ENCODE peak calls at places on chromosomes 12 and 14, in five cellular contexts. Y is Karpas-422; V is CD4-positive, CD25-positive, alpha-beta regulatory T cell; U is tibial nerve; K is mammary epithelial cell. S is an unnamed sample.

GRCh38 chr12:6563448-6564050 is 4.5 kb downstream of the NOP2 start:
- DNase-seq in K (peak; percentile 28), U (peak; percentile 61), Y (peak; percentile 82), V (peak; percentile 66), S (no peak)

GRCh38 chr14:93946104-93946503 is 19.0 kb downstream of the FAM181A start:
- DNase-seq in U (no peak), K (no peak), Y (no peak), V (no peak), S (no peak)

GRCh38 chr12:45278447-45278846 is 62.6 kb downstream of the ANO6 start:
- DNase-seq in K (no peak), V (no peak), Y (no peak), U (no peak), S (no peak)

GRCh38 chr12:26195641-26196423 is 459 bp downstream of the SSPN start:
- DNase-seq in V (no peak), K (peak; percentile 70), U (peak; percentile 34), Y (no peak), S (peak; percentile 23)

GRCh38 chr14:20530771-20531571 is 25.6 kb downstream of the RNASE10 start:
- DNase-seq in V (peak; percentile 81), K (peak; percentile 58), Y (peak; percentile 94), U (peak; percentile 92), S (peak; percentile 13)

GRCh38 chr12:109477185-109477962 is at the start of the genes KCTD10 and UBE3B:
- DNase-seq in V (peak; percentile 94), U (peak; percentile 80), Y (peak; percentile 96), K (peak; percentile 84), S (peak; percentile 94)

GRCh38 chr14:41922014-41922413 is 315.3 kb downstream of the LRFN5 start:
- DNase-seq in K (no peak), U (no peak), Y (no peak), V (no peak), S (no peak)

GRCh38 chr14:101925152-101925551 is 39.2 kb upstream of the DYNC1H1 start:
- DNase-seq in Y (no peak), K (no peak), V (no peak), U (no peak), S (no peak)

GRCh38 chr14:99351166-99352007 is 79.4 kb upstream of the BCL11B start:
- DNase-seq in U (no peak), K (no peak), V (no peak), Y (peak; percentile 71), S (no peak)

GRCh38 chr12:125079943-125080645 is 14.9 kb downstream of the AACS start:
- DNase-seq in U (peak; percentile 55), V (no peak), K (no peak), Y (no peak), S (no peak)

GRCh38 chr14:77989441-77989891 is 180.7 kb upstream of the NRXN3 start:
- DNase-seq in U (no peak), Y (no peak), V (no peak), K (no peak), S (no peak)

GRCh38 chr14:22482782-22483553 is 106.1 kb downstream of the DAD1 start:
- DNase-seq in Y (no peak), U (no peak), V (no peak), K (no peak), S (no peak)

GRCh38 chr14:62322216-62322615 is 560.0 kb downstream of the SNAPC1 start:
- DNase-seq in K (no peak), Y (no peak), V (no peak), U (no peak), S (no peak)

GRCh38 chr14:104252256-104253215 is 114.1 kb downstream of the KIF26A start:
- DNase-seq in K (no peak), U (no peak), V (no peak), Y (no peak), S (no peak)

GRCh38 chr12:15662303-15662980 is 126.7 kb downstream of the EPS8 start:
- DNase-seq in K (peak; percentile 93), U (no peak), Y (no peak), V (no peak), S (no peak)

GRCh38 chr14:101362529-101363260 is 198.6 kb upstream of the DIO3 start:
- DNase-seq in U (no peak), V (no peak), K (no peak), Y (no peak), S (no peak)

GRCh38 chr12:104138747-104139186 is 757 bp upstream of the NFYB start:
- DNase-seq in Y (no peak), K (no peak), U (no peak), V (no peak), S (no peak)

GRCh38 chr12:95701275-95701674 is 89.3 kb downstream of the NTN4 start:
- DNase-seq in K (no peak), U (no peak), V (no peak), Y (peak; percentile 47), S (no peak)

GRCh38 chr14:75513911-75514672 is 8.2 kb upstream of the BATF start:
- DNase-seq in V (peak; percentile 73), Y (no peak), U (no peak), K (no peak), S (peak; percentile 73)

GRCh38 chr14:105180598-105181528 is at the start of gene NUDT14:
- DNase-seq in K (peak; percentile 68), V (peak; percentile 68), Y (peak; percentile 86), U (peak; percentile 33), S (peak; percentile 70)

GRCh38 chr12:19841451-19841850 is 402.2 kb downstream of the AEBP2 start:
- DNase-seq in Y (no peak), U (no peak), K (no peak), V (no peak), S (no peak)

GRCh38 chr14:56065621-56066295 is 52.5 kb upstream of the PELI2 start:
- DNase-seq in Y (no peak), V (no peak), K (no peak), U (no peak), S (no peak)

GRCh38 chr12:92136883-92137582 is 8.6 kb downstream of the BTG1 start:
- DNase-seq in Y (no peak), U (no peak), V (peak; percentile 73), K (peak; percentile 87), S (no peak)

GRCh38 chr12:42904683-42905418 is 315.3 kb upstream of the PRICKLE1 start:
- DNase-seq in K (no peak), Y (no peak), V (no peak), U (no peak), S (no peak)

GRCh38 chr14:69324341-69324931 is 64.5 kb downstream of the GALNT16 start:
- DNase-seq in Y (no peak), U (no peak), K (no peak), V (no peak), S (no peak)

GRCh38 chr12:19131020-19131431 is 1.5 kb downstream of the PLEKHA5 start:
- DNase-seq in U (peak; percentile 14), K (peak; percentile 88), Y (no peak), V (no peak), S (no peak)

GRCh38 chr12:132018193-132018916 is 68.6 kb downstream of the EP400 start:
- DNase-seq in U (no peak), V (no peak), Y (no peak), K (no peak), S (no peak)

GRCh38 chr12:125503128-125503527 is 437.9 kb downstream of the AACS start:
- DNase-seq in U (no peak), K (no peak), V (no peak), Y (no peak), S (no peak)

GRCh38 chr14:76917158-76917596 is 91.0 kb downstream of the LRRC74A start:
- DNase-seq in V (no peak), K (peak; percentile 60), Y (peak; percentile 62), U (peak; percentile 67), S (no peak)

GRCh38 chr14:74014299-74014698 is 4.8 kb downstream of the ENTPD5 start:
- DNase-seq in K (no peak), V (no peak), Y (no peak), U (no peak), S (no peak)

GRCh38 chr12:45878630-45879255 is 111.6 kb downstream of the SCAF11 start:
- DNase-seq in K (no peak), Y (no peak), V (peak; percentile 79), U (no peak), S (no peak)

GRCh38 chr12:57242691-57243454 is 8.1 kb downstream of the STAC3 start:
- DNase-seq in U (no peak), V (peak; percentile 72), Y (peak; percentile 97), K (peak; percentile 21), S (peak; percentile 79)
- H3K27me3 ChIP-seq in U (peaks cover 62% of the 10 kb centered on the region), V (peaks cover 3% of the 10 kb centered on the region), Y (no peaks in the 10 kb centered on the region), K (peaks cover 4% of the 10 kb centered on the region), S (peaks cover 7% of the 10 kb centered on the region)

GRCh38 chr12:1527789-1528188 is 66.6 kb downstream of the FBXL14 start:
- DNase-seq in V (no peak), U (no peak), Y (no peak), K (peak; percentile 84), S (no peak)
- H3K27me3 ChIP-seq in V (peaks cover 26% of the 10 kb centered on the region), U (peaks cover 61% of the 10 kb centered on the region), Y (no peaks in the 10 kb centered on the region), K (no peaks in the 10 kb centered on the region), S (no peaks in the 10 kb centered on the region)

GRCh38 chr14:60756847-60757246 is 22.3 kb downstream of the MNAT1 start:
- DNase-seq in V (no peak), Y (peak; percentile 62), U (no peak), K (no peak), S (no peak)

GRCh38 chr14:60757617-60758016 is 23.1 kb downstream of the MNAT1 start:
- DNase-seq in Y (peak; percentile 38), U (no peak), V (no peak), K (peak; percentile 82), S (no peak)

GRCh38 chr14:60758875-60759274 is 24.3 kb downstream of the MNAT1 start:
- DNase-seq in Y (no peak), V (no peak), U (no peak), K (no peak), S (no peak)

GRCh38 chr14:60760648-60761364 is 26.2 kb downstream of the MNAT1 start:
- DNase-seq in Y (no peak), U (no peak), V (no peak), K (peak; percentile 87), S (no peak)

DNA sequence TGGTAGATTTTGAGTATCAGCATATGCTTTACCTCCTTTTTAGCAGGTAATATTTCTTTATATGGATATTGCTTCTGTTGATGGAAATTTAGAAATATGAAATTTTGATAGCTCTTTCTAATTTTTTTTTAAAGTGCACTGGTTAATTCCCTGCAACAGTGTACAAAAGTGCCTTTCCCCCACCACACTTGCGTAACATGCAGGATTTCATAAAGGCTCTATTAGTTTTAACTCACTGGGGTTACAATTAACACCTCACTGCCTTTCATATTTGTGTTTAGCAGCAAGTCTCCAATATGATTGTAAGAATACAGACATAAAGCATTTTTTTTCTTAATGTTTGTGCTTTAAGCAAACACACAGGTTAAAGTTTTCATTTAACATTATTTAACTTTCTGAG is 25.6 kb downstream of the MNAT1 start:
- DNase-seq in Y (no peak), U (no peak), V (no peak), K (no peak), S (no peak)
- H3K27me3 ChIP-seq in Y (no peaks in the 10 kb centered on the region), U (no peaks in the 10 kb centered on the region), V (no peaks in the 10 kb centered on the region), K (no peaks in the 10 kb centered on the region), S (no peaks in the 10 kb centered on the region)

DNA sequence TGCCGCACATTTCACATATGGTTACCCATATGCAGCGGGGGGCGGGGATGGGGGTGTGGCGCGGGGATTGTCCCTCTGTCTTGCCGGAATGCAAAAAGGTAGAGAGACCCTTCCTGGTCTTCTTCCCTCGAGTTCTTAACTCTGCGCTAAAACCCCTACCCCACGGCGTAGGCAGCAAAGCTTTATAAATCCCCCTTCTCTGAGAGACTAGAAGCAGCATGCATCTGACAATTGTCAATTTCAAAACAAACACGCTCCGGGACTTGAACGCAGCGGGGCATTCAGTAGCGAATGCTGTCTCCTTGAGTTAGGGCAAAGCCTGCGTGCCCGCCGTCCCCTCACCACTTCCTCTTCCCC is 1.8 kb downstream of the PRMT8 start:
- DNase-seq in K (no peak), U (no peak), V (no peak), Y (no peak), S (no peak)
- H3K27me3 ChIP-seq in K (no peaks in the 10 kb centered on the region), U (peaks cover 75% of the 10 kb centered on the region), V (peaks cover 30% of the 10 kb centered on the region), Y (no peaks in the 10 kb centered on the region), S (peaks cover 3% of the 10 kb centered on the region)

GRCh38 chr12:54024127-54024526 is 4.1 kb upstream of the HOXC6 start:
- DNase-seq in U (no peak), V (no peak), K (no peak), Y (no peak), S (no peak)
- H3K27me3 ChIP-seq in U (peaks cover 26% of the 10 kb centered on the region), V (peaks cover 48% of the 10 kb centered on the region), K (no peaks in the 10 kb centered on the region), Y (peaks cover 2% of the 10 kb centered on the region), S (no peaks in the 10 kb centered on the region)

S was measured in GM06990.